ENCODE peak calls at places on chromosome 17, in five cellular contexts. E is G401, U is GM10248, G is naive B cell, A is Caki2. Q is an unnamed sample.

GRCh38 chr17:32936157-32936893 is 8.4 kb downstream of the TMEM98 start:
- DNase-seq in E (peak), U (no peak), G (no peak), A (no peak), Q (no peak)

GRCh38 chr17:64028874-64029464 is 8.5 kb upstream of the ICAM2 start:
- DNase-seq in E (peak), U (peak), G (peak), A (no peak), Q (peak)

GRCh38 chr17:223723-224471 is 42.4 kb upstream of the DOC2B start:
- DNase-seq in E (no peak), U (no peak), G (no peak), A (no peak), Q (no peak)

GRCh38 chr17:5557485-5557884 is 26.8 kb downstream of the NLRP1 start:
- DNase-seq in E (no peak), U (no peak), G (no peak), A (peak), Q (no peak)

GRCh38 chr17:75218121-75218520 is 12.6 kb downstream of the NUP85 start:
- DNase-seq in E (no peak), U (no peak), G (no peak), A (no peak), Q (no peak)

GRCh38 chr17:37116802-37117201 is 168.0 kb downstream of the AATF start:
- DNase-seq in E (no peak), U (no peak), G (no peak), A (no peak), Q (no peak)

GRCh38 chr17:7491583-7491982 is 7.4 kb downstream of the POLR2A start:
- DNase-seq in E (no peak), U (no peak), G (no peak), A (no peak), Q (no peak)

GRCh38 chr17:38415250-38416194 is 12.7 kb upstream of the ARHGAP23 start:
- DNase-seq in E (peak), U (peak), G (no peak), A (no peak), Q (peak)

GRCh38 chr17:83179378-83179777 is 100.0 kb downstream of the METRNL start:
- DNase-seq in E (peak), U (no peak), G (no peak), A (no peak), Q (no peak)

GRCh38 chr17:18041776-18042175 is 2.6 kb downstream of the GID4 start:
- DNase-seq in E (no peak), U (no peak), G (no peak), A (no peak), Q (no peak)

GRCh38 chr17:50219939-50220465 is 18.6 kb upstream of the COL1A1 start:
- DNase-seq in E (no peak), U (no peak), G (no peak), A (no peak), Q (no peak)

GRCh38 chr17:76871668-76872067 is 3.5 kb downstream of the MGAT5B start:
- DNase-seq in E (no peak), U (no peak), G (no peak), A (no peak), Q (no peak)

GRCh38 chr17:17818088-17818526 is 18.7 kb downstream of the SREBF1 start:
- DNase-seq in E (peak), U (no peak), G (no peak), A (no peak), Q (no peak)

GRCh38 chr17:21530841-21531240 is 154.7 kb downstream of the KCNJ12 start:
- DNase-seq in E (no peak), U (no peak), G (no peak), A (no peak), Q (no peak)

GRCh38 chr17:81494984-81495383 is 17.6 kb downstream of the ACTG1 start:
- DNase-seq in E (peak), U (no peak), G (no peak), A (no peak), Q (peak)

GRCh38 chr17:7589891-7590611 is at the start of gene SOX15:
- DNase-seq in E (no peak), U (no peak), G (no peak), A (no peak), Q (no peak)

GRCh38 chr17:75864448-75864871 is 9.3 kb upstream of the WBP2 start:
- DNase-seq in E (no peak), U (peak), G (peak), A (no peak), Q (peak)

GRCh38 chr17:14304222-14304844 is 3.5 kb downstream of the HS3ST3B1 start:
- DNase-seq in E (peak), U (no peak), G (no peak), A (no peak), Q (no peak)

GRCh38 chr17:81002409-81003361 is 11.0 kb downstream of the CHMP6 start:
- DNase-seq in E (no peak), U (no peak), G (no peak), A (peak), Q (no peak)

GRCh38 chr17:73420897-73421296 is 109.1 kb upstream of the CDC42EP4 start:
- DNase-seq in E (no peak), U (no peak), G (no peak), A (peak), Q (peak)

GRCh38 chr17:43200127-43200526 is 11.5 kb upstream of the TMEM106A start:
- DNase-seq in E (no peak), U (no peak), G (no peak), A (no peak), Q (peak)

GRCh38 chr17:71331754-71332153 is 789.1 kb upstream of the SOX9 start:
- DNase-seq in E (no peak), U (no peak), G (no peak), A (no peak), Q (no peak)

GRCh38 chr17:38881600-38882191 is 11.8 kb downstream of the LASP1 start:
- DNase-seq in E (no peak), U (no peak), G (no peak), A (peak), Q (peak)

GRCh38 chr17:50348522-50349240 is 2.8 kb downstream of the XYLT2 start:
- DNase-seq in E (no peak), U (no peak), G (no peak), A (no peak), Q (no peak)

GRCh38 chr17:38358586-38359513 is 7.2 kb downstream of the SOCS7 start:
- DNase-seq in E (peak), U (no peak), G (no peak), A (no peak), Q (no peak)

GRCh38 chr17:3964203-3965122 is at the start of gene ATP2A3:
- DNase-seq in E (no peak), U (peak), G (peak), A (peak), Q (peak)

GRCh38 chr17:39538875-39539274 is 68.8 kb downstream of the NEUROD2 start:
- DNase-seq in E (no peak), U (no peak), G (no peak), A (no peak), Q (no peak)

GRCh38 chr17:71975331-71975801 is 145.5 kb upstream of the SOX9 start:
- DNase-seq in E (peak), U (no peak), G (no peak), A (no peak), Q (no peak)

GRCh38 chr17:512926-513325 is 160.3 kb upstream of the RPH3AL start:
- DNase-seq in E (no peak), U (no peak), G (no peak), A (no peak), Q (no peak)

GRCh38 chr17:21041753-21042433 is 918 bp downstream of the USP22 start:
- DNase-seq in E (peak), U (peak), G (peak), A (peak), Q (peak)

GRCh38 chr17:11047228-11047627 is 193.8 kb upstream of the SHISA6 start:
- DNase-seq in E (no peak), U (no peak), G (no peak), A (no peak), Q (no peak)

GRCh38 chr17:74239169-74239568 is 25.8 kb downstream of the TTYH2 start:
- DNase-seq in E (no peak), U (no peak), G (no peak), A (no peak), Q (no peak)

GRCh38 chr17:81667754-81668153 is 1.2 kb downstream of the CCDC137 start:
- DNase-seq in E (no peak), U (no peak), G (no peak), A (no peak), Q (peak)

GRCh38 chr17:18250259-18250658 is 8.3 kb downstream of the FLII start:
- DNase-seq in E (no peak), U (no peak), G (no peak), A (no peak), Q (no peak)

GRCh38 chr17:81239714-81240555 is 817 bp downstream of the NDUFAF8 start:
- DNase-seq in E (peak), U (peak), G (peak), A (peak), Q (peak)